ENCODE peak calls at places on chromosomes 4 and X, in nine cellular contexts. A is caudate nucleus; Q is activated T-cell treated with anti-CD3 and anti-CD28 coated beads for 24 hours; W is bronchial epithelial cell; F is substantia nigra; V is HEK293T; R is NCI-H1105; P is iris pigment epithelial cell; Y is stimulated activated CD4-positive, alpha-beta T cell treated with anti-CD3 and anti-CD28 coated beads, Interleukin-2, amount 100 ng/mL, for 48 hours. U is an unnamed sample.

GRCh38 chr4:170769857-170770256 is 680.1 kb upstream of the AADAT start:
- DNase-seq in A (no peak), Q (no peak), W (peak; percentile 19), F (no peak), V (no peak), R (no peak), P (no peak), Y (no peak), U (no peak)

GRCh38 chr4:6222761-6223292 is 22.5 kb upstream of the JAKMIP1 start:
- DNase-seq in A (no peak), Q (no peak), W (no peak), F (no peak), V (peak; percentile 69), R (no peak), P (peak; percentile 15), Y (no peak), U (no peak)

GRCh38 chr4:133623847-133624246 is 474.8 kb downstream of the PCDH10 start:
- DNase-seq in A (no peak), Q (no peak), W (no peak), F (no peak), V (no peak), R (no peak), P (no peak), Y (no peak), U (no peak)

GRCh38 chr4:8773124-8773931 is 98.3 kb downstream of the HMX1 start:
- DNase-seq in A (no peak), Q (no peak), W (no peak), F (no peak), V (no peak), R (no peak), P (no peak), Y (no peak), U (peak; percentile 59)

GRCh38 chr4:20272411-20272872 is 20.7 kb downstream of the SLIT2 start:
- DNase-seq in A (no peak), Q (no peak), W (peak; percentile 92), F (no peak), V (no peak), R (no peak), P (peak; percentile 67), Y (no peak), U (no peak)

GRCh38 chr4:123974419-123975105 is 578.0 kb downstream of the SPRY1 start:
- DNase-seq in A (no peak), Q (no peak), W (no peak), F (no peak), V (no peak), R (no peak), P (no peak), Y (no peak), U (no peak)

GRCh38 chr4:26931451-26931850 is 70.8 kb downstream of the STIM2 start:
- DNase-seq in A (no peak), Q (no peak), W (no peak), F (no peak), V (no peak), R (no peak), P (no peak), Y (no peak), U (no peak)

GRCh38 chr4:38308728-38309315 is 348.6 kb downstream of the PTTG2 start:
- DNase-seq in A (no peak), Q (no peak), W (peak; percentile 89), F (no peak), V (no peak), R (no peak), P (peak; percentile 80), Y (no peak), U (no peak)

GRCh38 chr4:184417802-184418511 is 56.4 kb downstream of the IRF2 start:
- DNase-seq in A (no peak), Q (no peak), W (peak; percentile 99), F (no peak), V (no peak), R (no peak), P (peak; percentile 88), Y (no peak), U (no peak)

GRCh38 chr4:158130204-158130603 is 42.6 kb downstream of the GASK1B start:
- DNase-seq in A (no peak), Q (no peak), W (no peak), F (no peak), V (no peak), R (peak; percentile 64), P (no peak), Y (no peak), U (no peak)

GRCh38 chr4:173527103-173527876 is 2.7 kb downstream of the HAND2 start:
- DNase-seq in A (no peak), Q (no peak), W (no peak), F (no peak), V (no peak), R (no peak), P (no peak), Y (no peak), U (no peak)

GRCh38 chr4:81919238-81919637 is 447.5 kb upstream of the RASGEF1B start:
- DNase-seq in A (no peak), Q (no peak), W (peak; percentile 23), F (no peak), V (peak; percentile 55), R (no peak), P (peak; percentile 1), Y (no peak), U (no peak)

GRCh38 chr4:75821966-75822365 is 80.3 kb downstream of the PPEF2 start:
- DNase-seq in A (no peak), Q (no peak), W (peak; percentile 24), F (no peak), V (no peak), R (no peak), P (peak; percentile 64), Y (no peak), U (no peak)

GRCh38 chr4:38449506-38450174 is 214.4 kb upstream of the KLF3 start:
- DNase-seq in A (no peak), Q (no peak), W (peak; percentile 15), F (no peak), V (no peak), R (no peak), P (peak; percentile 12), Y (no peak), U (no peak)

GRCh38 chr4:70734168-70734954 is 12.6 kb downstream of the RUFY3 start:
- DNase-seq in A (no peak), Q (no peak), W (peak; percentile 59), F (no peak), V (no peak), R (no peak), P (peak; percentile 77), Y (no peak), U (no peak)

GRCh38 chr4:54543088-54543795 is 114.5 kb upstream of the KIT start:
- DNase-seq in A (no peak), Q (no peak), W (no peak), F (no peak), V (no peak), R (no peak), P (peak; percentile 67), Y (no peak), U (no peak)

GRCh38 chr4:73859614-73860088 is 6.6 kb downstream of the PF4V1 start:
- DNase-seq in A (no peak), Q (no peak), W (no peak), F (no peak), V (no peak), R (no peak), P (peak; percentile 96), Y (no peak), U (no peak)

GRCh38 chr4:86891785-86892638 is at the start of gene C4orf36:
- DNase-seq in A (peak; percentile 35), Q (peak; percentile 7), W (peak; percentile 87), F (no peak), V (peak; percentile 75), R (peak; percentile 62), P (peak; percentile 34), Y (peak; percentile 12), U (peak; percentile 88)

GRCh38 chrX:119685225-119686066 is 7.5 kb downstream of the SEPTIN6 start:
- DNase-seq in A (no peak), Q (no peak), W (no peak), F (no peak), V (no peak), R (no peak), P (no peak), Y (no peak), U (no peak)

GRCh38 chr4:3246458-3247398 is 2.2 kb upstream of the MSANTD1 start:
- DNase-seq in A (no peak), Q (no peak), W (no peak), F (no peak), V (no peak), R (no peak), P (no peak), Y (no peak), U (no peak)

GRCh38 chr4:189202182-189202868 is 738.3 kb upstream of the FRG1 start:
- DNase-seq in A (no peak), Q (peak; percentile 18), W (peak; percentile 25), F (no peak), V (peak; percentile 45), R (peak; percentile 21), P (peak; percentile 70), Y (peak; percentile 5), U (peak; percentile 83)

GRCh38 chr4:43132010-43132582 is 239.6 kb downstream of the GRXCR1 start:
- DNase-seq in A (no peak), Q (peak; percentile 6), W (peak; percentile 59), F (no peak), V (peak; percentile 58), R (peak; percentile 10), P (peak; percentile 63), Y (peak; percentile 33), U (no peak)

GRCh38 chr4:123304151-123305021 is 92.2 kb upstream of the SPRY1 start:
- DNase-seq in A (no peak), Q (no peak), W (no peak), F (no peak), V (no peak), R (no peak), P (no peak), Y (no peak), U (no peak)

GRCh38 chr4:73620115-73620792 is at the start of gene RASSF6:
- DNase-seq in A (no peak), Q (no peak), W (peak; percentile 88), F (no peak), V (peak; percentile 50), R (peak; percentile 45), P (no peak), Y (no peak), U (no peak)

GRCh38 chrX:28120076-28120475 is 138.8 kb upstream of the DCAF8L1 start:
- DNase-seq in A (no peak), Q (no peak), W (peak; percentile 80), F (no peak), V (no peak), R (no peak), P (no peak), Y (no peak), U (no peak)

GRCh38 chr4:11650801-11651596 is 222.3 kb upstream of the HS3ST1 start:
- DNase-seq in A (no peak), Q (no peak), W (peak; percentile 41), F (no peak), V (no peak), R (no peak), P (peak; percentile 20), Y (no peak), U (no peak)

GRCh38 chr4:15234101-15234500 is 193.7 kb upstream of the C1QTNF7 start:
- DNase-seq in A (no peak), Q (no peak), W (peak; percentile 67), F (no peak), V (no peak), R (no peak), P (peak; percentile 91), Y (no peak), U (no peak)

GRCh38 chr4:184447664-184448063 is 26.7 kb downstream of the IRF2 start:
- DNase-seq in A (no peak), Q (no peak), W (peak; percentile 58), F (no peak), V (no peak), R (no peak), P (no peak), Y (no peak), U (no peak)

GRCh38 chr4:114116861-114117260 is 137.4 kb upstream of the ARSJ start:
- DNase-seq in A (no peak), Q (no peak), W (no peak), F (no peak), V (no peak), R (no peak), P (no peak), Y (no peak), U (no peak)

GRCh38 chr4:6840062-6840976 is 57.8 kb downstream of the KIAA0232 start:
- DNase-seq in A (no peak), Q (no peak), W (no peak), F (no peak), V (peak; percentile 15), R (no peak), P (peak; percentile 39), Y (no peak), U (no peak)

GRCh38 chrX:46686003-46686645 is 72.8 kb downstream of the SLC9A7 start:
- DNase-seq in A (no peak), Q (peak; percentile 16), W (peak; percentile 25), F (no peak), V (peak; percentile 61), R (no peak), P (peak; percentile 39), Y (no peak), U (no peak)